ENCODE peak calls at places on chromosomes 1 and 21, in five cellular contexts. E is RCC 7860; F is activated naive CD4-positive, alpha-beta T cell; A is AG09319; V is stromal cell of bone marrow. I is an unnamed sample.
A peak's percentile ranks its signal among the peaks of the same experiment; 100 is the strongest.

GRCh38 chr1:38455829-38456563 is 403.6 kb downstream of the RRAGC start:
- DNase-seq in V (no peak), F (no peak), A (no peak), E (no peak), I (peak; percentile 99)

GRCh38 chr1:230139741-230140140 is 72.7 kb downstream of the GALNT2 start:
- DNase-seq in V (no peak), E (no peak), A (no peak), F (no peak), I (no peak)

GRCh38 chr1:53592521-53592982 is 133.4 kb downstream of the DMRTB1 start:
- DNase-seq in E (no peak), A (peak; percentile 44), F (no peak), V (no peak), I (no peak)

GRCh38 chr1:226511296-226511695 is 37.3 kb upstream of the STUM start:
- DNase-seq in F (no peak), V (no peak), A (no peak), E (no peak), I (no peak)

GRCh38 chr21:44063151-44063912 is 43.9 kb upstream of the PWP2 start:
- DNase-seq in V (no peak), E (no peak), A (no peak), F (no peak), I (no peak)

GRCh38 chr1:165408518-165408917 is 36.4 kb downstream of the RXRG start:
- DNase-seq in E (peak; percentile 28), F (no peak), A (no peak), V (no peak), I (peak; percentile 54)

GRCh38 chr1:29602203-29602602 is 365.9 kb downstream of the PTPRU start:
- DNase-seq in E (no peak), A (no peak), V (no peak), F (no peak), I (no peak)

GRCh38 chr1:235852887-235853286 is 13.8 kb downstream of the LYST start:
- DNase-seq in A (no peak), V (no peak), F (no peak), E (no peak), I (no peak)

GRCh38 chr1:33634806-33635205 is 162.4 kb downstream of the ZSCAN20 start:
- DNase-seq in V (no peak), A (no peak), F (no peak), E (no peak), I (no peak)

GRCh38 chr1:197319631-197320030 is 51.6 kb downstream of the CRB1 start:
- DNase-seq in F (no peak), A (no peak), V (no peak), E (no peak), I (no peak)

GRCh38 chr1:11529330-11529729 is 50.4 kb downstream of the DISP3 start:
- DNase-seq in A (no peak), E (no peak), F (no peak), V (no peak), I (no peak)

GRCh38 chr1:176049582-176049981 is 157.5 kb downstream of the COP1 start:
- DNase-seq in A (no peak), V (no peak), E (no peak), F (no peak), I (no peak)

GRCh38 chr1:232149302-232150201 is 480.4 kb downstream of the SIPA1L2 start:
- DNase-seq in V (peak; percentile 16), A (peak; percentile 11), E (no peak), F (no peak), I (no peak)

GRCh38 chr1:110559157-110559556 is 40.2 kb upstream of the KCNA10 start:
- DNase-seq in A (no peak), E (peak; percentile 46), V (no peak), F (no peak), I (no peak)

GRCh38 chr1:230231739-230232075 is 164.7 kb downstream of the GALNT2 start:
- DNase-seq in A (no peak), E (no peak), F (no peak), V (peak; percentile 45), I (no peak)

GRCh38 chr1:203173566-203173965 is 2.1 kb downstream of the MYBPH start:
- DNase-seq in A (no peak), V (no peak), E (no peak), F (no peak), I (no peak)

GRCh38 chr21:37845535-37845934 is 70.7 kb downstream of the KCNJ6 start:
- DNase-seq in F (no peak), A (no peak), E (no peak), V (no peak), I (no peak)

GRCh38 chr1:153401461-153401860 is 10.6 kb upstream of the S100A8 start:
- DNase-seq in E (no peak), F (no peak), V (no peak), A (no peak), I (no peak)

GRCh38 chr21:29870814-29871213 is 69.0 kb downstream of the GRIK1 start:
- DNase-seq in A (no peak), F (no peak), E (no peak), V (no peak), I (no peak)

GRCh38 chr1:16605532-16605931 is 7.8 kb downstream of the NBPF1 start:
- DNase-seq in V (no peak), F (no peak), E (no peak), A (no peak), I (no peak)

GRCh38 chr1:86296305-86297205 is 99.6 kb downstream of the ODF2L start:
- DNase-seq in F (no peak), A (no peak), E (no peak), V (no peak), I (no peak)

GRCh38 chr1:75087278-75087677 is 46.9 kb upstream of the LHX8 start:
- DNase-seq in A (no peak), E (no peak), V (no peak), F (no peak), I (no peak)

GRCh38 chr1:160451859-160452232 is 51.5 kb downstream of the VANGL2 start:
- DNase-seq in V (no peak), A (no peak), F (no peak), E (no peak), I (no peak)

GRCh38 chr21:44401386-44402160 is 48.2 kb downstream of the TRPM2 start:
- DNase-seq in A (no peak), E (no peak), V (no peak), F (no peak), I (no peak)

GRCh38 chr1:16938351-16939321 is 16.9 kb downstream of the CROCC start:
- DNase-seq in A (no peak), V (no peak), E (no peak), F (no peak), I (no peak)

GRCh38 chr1:179742717-179743678 is at the start of gene FAM163A:
- DNase-seq in F (no peak), E (no peak), A (no peak), V (no peak), I (no peak)

GRCh38 chr21:34336756-34337391 is 26.9 kb upstream of the KCNE2 start:
- DNase-seq in F (no peak), V (peak; percentile 35), E (no peak), A (peak; percentile 80), I (no peak)

GRCh38 chr1:148318900-148319242 is 164.2 kb downstream of the PPIAL4G start:
- DNase-seq in F (no peak), A (no peak), V (no peak), E (no peak), I (no peak)

GRCh38 chr1:37437058-37437457 is 37.3 kb upstream of the ZC3H12A start:
- DNase-seq in A (no peak), E (no peak), V (no peak), F (no peak), I (no peak)

GRCh38 chr1:86696522-86696921 is 7.9 kb upstream of the SH3GLB1 start:
- DNase-seq in V (no peak), E (no peak), A (no peak), F (no peak), I (no peak)